ENCODE peak calls at places on chromosomes 6 and 20, in six cellular contexts. O, D, H, G, N and R are unnamed samples.

GRCh38 chr6:14924126-14925024 is 321.5 kb upstream of the JARID2 start:
- DNase-seq in D (no peak), H (no peak), G (no peak), O (no peak), N (peak; percentile 83), R (no peak)

GRCh38 chr6:42313941-42314570 is 96.4 kb upstream of the MRPS10 start:
- DNase-seq in O (no peak), N (no peak), D (no peak), H (no peak), G (no peak), R (no peak)

GRCh38 chr6:10613693-10614092 is 80.7 kb downstream of the C6orf52 start:
- DNase-seq in G (no peak), D (no peak), O (no peak), N (no peak), H (no peak), R (no peak)

GRCh38 chr6:12401200-12401599 is 111.0 kb downstream of the EDN1 start:
- DNase-seq in N (no peak), D (no peak), H (no peak), G (no peak), O (no peak), R (no peak)

GRCh38 chr6:108561742-108562502 is 1.2 kb downstream of the FOXO3 start:
- DNase-seq in D (no peak), G (no peak), H (no peak), N (peak; percentile 46), O (no peak), R (no peak)

GRCh38 chr6:53410508-53411258 is 61.9 kb upstream of the ELOVL5 start:
- DNase-seq in G (peak; percentile 12), H (peak; percentile 81), O (peak; percentile 65), N (peak; percentile 65), D (no peak), R (no peak)

GRCh38 chr20:1373614-1374013 is 19.2 kb downstream of the FKBP1A start:
- DNase-seq in H (no peak), N (no peak), D (peak; percentile 74), O (no peak), G (no peak), R (no peak)

GRCh38 chr6:16109659-16110300 is 19.1 kb upstream of the MYLIP start:
- DNase-seq in D (no peak), H (no peak), N (no peak), O (no peak), G (no peak), R (no peak)

GRCh38 chr6:5215799-5216198 is 45.0 kb downstream of the LYRM4 start:
- DNase-seq in O (no peak), H (no peak), G (no peak), D (no peak), N (no peak), R (no peak)

GRCh38 chr6:145214570-145214969 is 520.8 kb downstream of the EPM2A start:
- DNase-seq in D (no peak), G (no peak), N (peak; percentile 57), H (no peak), O (no peak), R (no peak)

GRCh38 chr6:93164781-93165180 is 254.6 kb downstream of the EPHA7 start:
- DNase-seq in O (no peak), D (no peak), H (no peak), N (no peak), G (no peak), R (no peak)

GRCh38 chr20:33896509-33896908 is 85.4 kb downstream of the CHMP4B start:
- DNase-seq in G (no peak), O (no peak), D (no peak), H (no peak), N (no peak), R (no peak)

GRCh38 chr6:24257282-24257681 is 100.6 kb downstream of the DCDC2 start:
- DNase-seq in O (no peak), N (peak; percentile 67), G (no peak), H (no peak), D (no peak), R (no peak)

GRCh38 chr20:41082306-41082705 is 53.7 kb downstream of the TOP1 start:
- DNase-seq in N (no peak), H (no peak), D (no peak), O (no peak), G (no peak), R (no peak)

GRCh38 chr6:3806169-3806922 is 42.8 kb upstream of the FAM50B start:
- DNase-seq in N (no peak), O (no peak), D (no peak), H (no peak), G (no peak), R (no peak)

GRCh38 chr20:23515250-23515939 is 24.5 kb downstream of the CST8 start:
- DNase-seq in H (no peak), D (no peak), N (peak; percentile 55), G (no peak), O (no peak), R (no peak)

GRCh38 chr6:158284340-158285210 is 27.7 kb upstream of the TULP4 start:
- DNase-seq in D (no peak), N (peak; percentile 76), H (no peak), O (no peak), G (no peak), R (no peak)

GRCh38 chr20:6533828-6534388 is 233.6 kb upstream of the BMP2 start:
- DNase-seq in G (no peak), O (no peak), H (no peak), N (peak; percentile 4), D (no peak), R (no peak)

GRCh38 chr6:6008648-6009421 is 2.1 kb upstream of the NRN1 start:
- DNase-seq in G (no peak), H (peak; percentile 76), D (no peak), N (peak; percentile 88), O (no peak), R (no peak)

GRCh38 chr6:137339929-137340559 is 120.9 kb upstream of the IFNGR1 start:
- DNase-seq in G (no peak), H (no peak), D (no peak), O (no peak), N (peak; percentile 6), R (no peak)

GRCh38 chr6:36769676-36770499 is 69.4 kb downstream of the CPNE5 start:
- DNase-seq in G (no peak), O (no peak), D (no peak), N (no peak), H (peak; percentile 72), R (no peak)

GRCh38 chr6:88502391-88502790 is 336.2 kb upstream of the CNR1 start:
- DNase-seq in D (no peak), G (no peak), O (no peak), N (no peak), H (no peak), R (no peak)

GRCh38 chr20:19739351-19739750 is 18.7 kb upstream of the RIN2 start:
- DNase-seq in D (no peak), O (no peak), N (no peak), H (no peak), G (no peak), R (no peak)